ENCODE peak calls at places on chromosomes 12 and 14, in eight cellular contexts. R is GM20000; W is CD8-positive, alpha-beta T cell; I is fibroblast of pulmonary artery; J is AG04449; P is astrocyte of the spinal cord; X is GM23338; U is A549. A is an unnamed sample.

GRCh38 chr12:40106655-40107054 is 774 bp upstream of the SLC2A13 start:
- DNase-seq in W (no peak), X (peak), R (peak), J (no peak), I (no peak), U (no peak), P (no peak), A (no peak)

GRCh38 chr12:4421590-4422031 is 24.0 kb downstream of the FGF6 start:
- DNase-seq in X (peak), R (peak), I (peak), J (no peak), P (peak), W (no peak), U (peak), A (peak)

GRCh38 chr14:71610149-71610548 is 322.1 kb upstream of the RGS6 start:
- DNase-seq in I (no peak), W (no peak), U (no peak), P (no peak), J (no peak), R (no peak), X (no peak), A (no peak)

GRCh38 chr12:46908236-46908935 is 82.6 kb upstream of the SLC38A4 start:
- DNase-seq in U (no peak), X (no peak), I (peak), W (no peak), J (no peak), P (peak), R (no peak), A (no peak)

GRCh38 chr14:57189070-57189469 is 79.6 kb downstream of the EXOC5 start:
- DNase-seq in W (no peak), X (peak), J (no peak), P (peak), R (no peak), U (peak), I (peak), A (no peak)

GRCh38 chr14:34302654-34303053 is 159.4 kb downstream of the SPTSSA start:
- DNase-seq in I (peak), J (no peak), R (no peak), X (no peak), U (no peak), P (peak), W (no peak), A (no peak)

GRCh38 chr14:38257500-38257899 is 1.6 kb upstream of the CLEC14A start:
- DNase-seq in R (no peak), J (no peak), I (peak), X (no peak), U (no peak), P (no peak), W (no peak), A (peak)

GRCh38 chr14:101962503-101962874 is 1.9 kb upstream of the DYNC1H1 start:
- DNase-seq in P (peak), W (no peak), R (no peak), X (no peak), J (peak), I (peak), U (peak), A (no peak)

GRCh38 chr14:64488590-64489099 is 15.0 kb downstream of the ZBTB25 start:
- DNase-seq in I (no peak), W (no peak), J (no peak), P (no peak), X (no peak), R (no peak), U (no peak), A (no peak)

GRCh38 chr14:37746140-37746832 is 150.9 kb downstream of the TTC6 start:
- DNase-seq in J (no peak), W (no peak), X (no peak), P (no peak), R (no peak), I (no peak), U (no peak), A (no peak)

GRCh38 chr12:62248873-62249272 is 11.3 kb upstream of the USP15 start:
- DNase-seq in W (no peak), I (peak), X (no peak), R (no peak), J (no peak), U (no peak), P (no peak), A (no peak)

DNA sequence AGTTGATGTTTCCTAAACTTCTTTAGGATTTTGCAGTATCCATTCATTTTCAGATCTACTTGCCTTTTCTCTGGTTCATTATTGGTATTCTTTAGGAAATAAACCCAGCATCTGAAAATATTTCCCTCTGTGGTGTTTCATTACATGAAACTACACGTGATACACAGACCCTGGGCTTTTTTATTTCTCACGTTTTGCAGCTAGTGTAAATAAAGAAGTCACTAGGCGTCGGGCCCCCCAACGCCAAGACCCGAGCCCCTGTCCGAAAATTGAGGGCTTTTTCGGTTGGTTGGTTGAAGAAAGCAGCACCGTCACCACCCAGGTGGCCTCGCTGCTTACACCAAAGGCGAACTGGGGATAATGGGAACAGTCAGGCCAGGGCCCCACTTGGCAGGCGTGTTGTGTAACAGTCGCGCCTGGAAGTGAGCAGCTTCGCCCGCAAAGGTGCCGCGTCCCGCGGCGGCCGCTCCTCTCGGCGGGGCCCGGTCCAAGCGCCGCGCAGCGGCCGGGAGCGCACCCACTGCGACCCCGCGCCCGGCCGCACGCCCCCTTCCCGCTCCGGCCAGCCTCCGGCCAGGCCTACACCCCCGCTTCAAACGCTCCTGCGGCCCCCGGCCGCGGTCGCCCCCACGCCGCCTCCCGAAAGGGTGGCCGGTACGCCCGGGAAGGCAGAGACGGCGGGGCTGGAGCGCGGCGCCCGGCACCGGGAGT is 1.2 kb downstream of the DUSP16 start:
- DNase-seq in W (peak), I (peak), P (peak), X (peak), R (peak), U (no peak), J (no peak), A (no peak)
- TF ChIP-seq CTCF in W (peak), I (no peak), P (no peak), X (no peak), R (no peak), U (peak), J (no peak), A (peak)

GRCh38 chr12:65278576-65279386 is at the start of gene MSRB3:
- DNase-seq in R (peak), W (no peak), J (peak), U (peak), I (peak), P (peak), X (peak), A (peak)
- TF ChIP-seq CTCF in R (no peak), W (no peak), J (peak), U (peak), I (peak), P (peak), X (peak), A (no peak)

DNA sequence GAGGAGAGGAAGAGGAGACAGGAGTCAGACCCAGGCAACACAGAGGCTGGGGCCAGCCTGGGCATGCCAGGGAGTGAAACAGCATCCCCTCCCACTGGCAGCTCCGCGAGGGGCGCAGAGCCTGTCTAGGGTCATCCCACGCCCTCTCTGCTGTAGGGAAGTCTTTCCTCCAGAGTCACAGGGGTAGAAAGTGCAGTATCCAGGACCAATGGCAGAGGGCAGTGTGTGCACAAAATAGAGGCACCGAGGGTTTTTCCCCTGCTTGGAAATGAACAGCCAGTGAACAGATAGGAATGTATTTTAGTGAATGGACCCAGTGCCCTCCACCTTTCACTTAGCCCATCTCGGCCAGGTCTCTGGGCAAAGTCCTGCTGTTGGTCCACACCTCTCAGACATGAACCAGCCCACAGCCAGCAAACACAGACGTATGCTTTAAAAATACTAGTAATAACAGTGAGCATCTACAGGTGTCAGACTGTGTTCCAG is 9.4 kb upstream of the KRT74 start:
- DNase-seq in X (peak), J (peak), R (peak), I (peak), P (peak), W (peak), U (peak), A (peak)
- TF ChIP-seq CTCF in X (peak), J (peak), R (peak), I (peak), P (peak), W (peak), U (peak), A (peak)

DNA sequence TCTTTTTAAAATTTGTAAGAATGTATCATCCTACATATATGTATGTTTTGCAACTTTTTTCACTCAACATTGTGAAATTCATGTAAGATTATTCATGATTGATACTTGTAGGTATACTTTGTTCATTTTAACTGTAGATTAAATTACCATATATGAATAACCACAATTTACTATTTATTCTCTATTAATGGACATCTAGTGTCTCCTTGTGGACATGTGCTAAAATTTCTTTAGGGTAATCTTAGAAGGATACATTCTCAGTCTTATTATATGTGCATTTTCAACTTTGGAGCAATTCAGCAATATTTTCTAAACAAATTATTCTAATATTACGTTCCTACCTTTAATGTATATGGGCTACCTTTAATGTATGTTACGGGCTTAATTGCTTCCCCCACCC is 192.4 kb downstream of the FUT8 start:
- DNase-seq in J (no peak), R (no peak), W (no peak), P (peak), I (peak), U (no peak), X (no peak), A (peak)
- TF ChIP-seq CTCF in J (peak), R (no peak), W (no peak), P (peak), I (peak), U (peak), X (no peak), A (no peak)

GRCh38 chr14:74203546-74203945 is 35.7 kb upstream of the VSX2 start:
- DNase-seq in X (no peak), I (no peak), W (no peak), R (no peak), U (no peak), J (no peak), P (no peak), A (no peak)

GRCh38 chr14:74211945-74212580 is 27.2 kb upstream of the VSX2 start:
- DNase-seq in U (no peak), I (no peak), R (no peak), W (no peak), X (no peak), P (no peak), J (no peak), A (no peak)

GRCh38 chr14:74202113-74202512 is 37.1 kb upstream of the VSX2 start:
- DNase-seq in U (no peak), X (no peak), P (no peak), R (no peak), I (no peak), J (no peak), W (no peak), A (no peak)

GRCh38 chr14:74204481-74204880 is 34.8 kb upstream of the VSX2 start:
- DNase-seq in P (no peak), I (no peak), J (no peak), X (peak), U (no peak), W (no peak), R (no peak), A (no peak)

GRCh38 chr14:74207943-74208342 is 31.3 kb upstream of the VSX2 start:
- DNase-seq in I (peak), W (no peak), P (no peak), U (no peak), X (peak), R (no peak), J (no peak), A (no peak)
- TF ChIP-seq CTCF in I (peak), W (no peak), P (peak), U (no peak), X (peak), R (no peak), J (no peak), A (no peak)

GRCh38 chr12:13135336-13136178 is 32.1 kb upstream of the GSG1 start:
- DNase-seq in J (peak), I (peak), X (peak), W (no peak), U (no peak), P (peak), R (no peak), A (peak)
- TF ChIP-seq CTCF in J (peak), I (no peak), X (peak), W (no peak), U (no peak), P (peak), R (no peak), A (peak)

GRCh38 chr12:132209654-132210222 is 65.5 kb downstream of the NOC4L start:
- DNase-seq in I (no peak), U (no peak), R (no peak), J (no peak), W (no peak), X (no peak), P (no peak), A (no peak)

GRCh38 chr12:132211811-132212210 is 67.6 kb downstream of the NOC4L start:
- DNase-seq in U (no peak), I (no peak), J (no peak), P (no peak), R (no peak), X (no peak), W (no peak), A (no peak)

GRCh38 chr12:132213359-132214160 is 69.3 kb downstream of the NOC4L start:
- DNase-seq in U (no peak), R (no peak), W (no peak), P (no peak), X (no peak), J (no peak), I (no peak), A (no peak)

GRCh38 chr12:132210223-132211055 is 66.2 kb downstream of the NOC4L start:
- DNase-seq in U (no peak), X (no peak), P (no peak), R (no peak), W (no peak), J (no peak), I (no peak), A (no peak)

DNA sequence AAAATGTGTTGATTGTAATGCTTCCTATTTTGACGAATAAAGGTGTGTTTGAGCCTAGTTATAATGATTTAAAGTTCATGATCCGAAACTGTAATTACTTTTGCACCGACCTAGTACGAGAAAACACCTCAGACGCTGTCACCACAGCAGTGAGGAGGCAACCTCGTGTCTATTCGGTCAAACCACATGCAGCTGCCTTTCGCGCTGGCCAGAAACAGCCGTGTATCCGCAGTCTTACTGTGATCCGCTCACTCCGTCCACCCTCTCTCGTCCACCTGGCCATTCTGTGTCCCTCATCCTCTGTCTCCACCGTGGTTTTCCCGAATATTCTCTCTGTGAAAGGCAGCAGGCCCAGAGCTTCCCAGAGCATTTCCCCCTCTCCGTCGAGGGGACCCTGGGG is 67.1 kb downstream of the NOC4L start:
- DNase-seq in P (no peak), U (no peak), X (no peak), J (no peak), I (no peak), R (no peak), W (no peak), A (no peak)
- TF ChIP-seq CTCF in P (no peak), U (no peak), X (no peak), J (no peak), I (no peak), R (no peak), W (no peak), A (no peak)

DNA sequence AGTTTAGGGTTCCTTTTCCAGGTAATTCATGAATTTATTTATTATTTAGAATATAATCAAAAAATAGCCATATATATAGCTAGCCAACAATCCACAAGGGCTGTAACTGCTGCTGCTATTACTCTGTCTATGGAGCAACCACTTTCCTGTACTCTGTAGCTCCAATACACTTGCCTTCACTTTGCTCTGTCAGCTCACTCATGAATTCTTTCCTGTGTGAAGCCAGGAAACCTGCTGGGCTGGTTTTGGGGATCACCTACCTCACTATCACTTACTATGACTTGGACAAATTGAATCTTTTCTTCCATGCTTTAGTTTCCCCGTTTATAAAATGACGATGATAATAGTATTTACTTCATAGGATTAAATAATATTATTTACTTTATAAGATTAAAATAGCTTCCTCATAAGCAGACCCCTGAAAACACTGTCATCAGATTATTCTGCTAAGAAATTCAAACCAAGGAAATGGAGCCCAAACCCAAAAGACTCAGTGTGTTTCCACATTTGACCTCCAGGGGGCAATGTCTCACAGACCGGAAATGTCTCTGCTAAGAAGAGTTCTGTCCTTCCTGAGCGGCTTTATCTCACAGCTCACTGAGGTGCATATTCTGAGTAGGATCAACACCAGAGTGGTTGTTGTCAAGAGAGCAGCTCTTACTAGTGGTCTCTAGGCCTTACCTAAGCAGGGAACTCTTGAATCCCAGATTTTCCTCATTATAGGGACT is 457.1 kb downstream of the DAD1 start:
- DNase-seq in U (no peak), P (no peak), I (peak), J (no peak), R (no peak), X (peak), W (no peak), A (no peak)
- TF ChIP-seq CTCF in U (no peak), P (peak), I (peak), J (peak), R (peak), X (peak), W (peak), A (peak)